ENCODE peak calls at places on chromosomes 6 and 20, in five cellular contexts. G is H1, M is A549, B is K562, E is HepG2. O is an unnamed sample.

GRCh38 chr6:106972500-106972899 is 2.0 kb downstream of the CD24 start:
- DNase-seq in G (no peak), E (no peak), M (peak), B (no peak), O (no peak)

GRCh38 chr6:133646021-133646682 is 242.8 kb upstream of the TCF21 start:
- DNase-seq in B (no peak), M (no peak), E (no peak), G (no peak), O (peak)

GRCh38 chr6:105035299-105035698 is 78.4 kb downstream of the LIN28B start:
- DNase-seq in M (no peak), E (peak), B (peak), G (no peak), O (no peak)

GRCh38 chr20:46990017-46990810 is 95.6 kb downstream of the EYA2 start:
- DNase-seq in M (no peak), E (no peak), B (peak), G (no peak), O (no peak)

GRCh38 chr6:23735151-23735550 is 390.9 kb upstream of the NRSN1 start:
- DNase-seq in G (no peak), E (no peak), M (no peak), B (no peak), O (no peak)

GRCh38 chr20:38084425-38084951 is 50.9 kb downstream of the RPRD1B start:
- DNase-seq in E (peak), M (no peak), B (no peak), G (no peak), O (peak)

GRCh38 chr20:52103469-52103910 is 88.1 kb downstream of the ZFP64 start:
- DNase-seq in E (no peak), G (peak), B (peak), M (no peak), O (peak)

GRCh38 chr20:36575066-36575743 is 1.8 kb downstream of the TGIF2 start:
- DNase-seq in M (peak), B (peak), G (no peak), E (peak), O (peak)

GRCh38 chr6:35214869-35215664 is 1.3 kb downstream of the SCUBE3 start:
- DNase-seq in G (no peak), M (no peak), B (peak), E (no peak), O (peak)

GRCh38 chr6:54846243-54846856 is at the start of gene FAM83B:
- DNase-seq in E (no peak), B (no peak), G (peak), M (no peak), O (no peak)

GRCh38 chr20:36219671-36220220 is 16.5 kb upstream of the AAR2 start:
- DNase-seq in B (no peak), M (no peak), G (no peak), E (no peak), O (no peak)

GRCh38 chr6:127366281-127367022 is 23.0 kb upstream of the ECHDC1 start:
- DNase-seq in M (peak), G (no peak), B (peak), E (no peak), O (peak)

GRCh38 chr6:42359021-42359420 is 92.7 kb downstream of the TRERF1 start:
- DNase-seq in B (no peak), M (peak), E (no peak), G (no peak), O (no peak)

GRCh38 chr6:158972241-158973233 is 27.5 kb downstream of the RSPH3 start:
- DNase-seq in M (peak), B (peak), E (peak), G (no peak), O (peak)

GRCh38 chr20:5535211-5535756 is 214.9 kb upstream of the SHLD1 start:
- DNase-seq in B (peak), G (no peak), E (peak), M (no peak), O (peak)

GRCh38 chr20:47125553-47126373 is 230.7 kb downstream of the ZMYND8 start:
- DNase-seq in M (no peak), E (no peak), G (no peak), B (no peak), O (no peak)

GRCh38 chr6:168709991-168710390 is 269.0 kb downstream of the SMOC2 start:
- DNase-seq in G (no peak), M (no peak), B (no peak), E (no peak), O (no peak)

GRCh38 chr6:658244-658643 is 1.3 kb upstream of the HUS1B start:
- DNase-seq in G (no peak), E (no peak), M (no peak), B (peak), O (peak)

DNA sequence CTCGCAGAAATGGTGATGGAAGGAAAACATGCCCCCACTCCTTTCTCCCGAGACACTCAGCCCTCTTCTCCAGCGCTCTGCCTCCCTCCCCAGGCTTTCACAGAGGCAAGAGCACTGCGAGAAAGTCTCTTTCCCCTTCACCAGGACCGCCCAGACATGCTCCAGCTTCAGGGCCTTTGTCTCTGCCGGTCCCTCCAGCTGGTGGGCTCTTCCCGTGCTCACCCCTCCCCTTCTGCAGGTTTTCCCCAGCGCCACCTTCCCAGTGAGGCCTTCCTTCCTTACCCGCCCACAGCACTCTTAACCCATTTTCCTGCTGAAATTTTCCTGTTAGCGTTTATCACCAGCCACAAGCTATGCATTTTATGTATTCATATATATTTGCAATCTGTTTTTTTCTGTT is 86.2 kb downstream of the TFAP2C start:
- DNase-seq in G (no peak), M (no peak), E (no peak), B (no peak), O (no peak)
- TF ChIP-seq MAFK in G (no peak), M (no peak), E (no peak), B (no peak), O (no peak)

DNA sequence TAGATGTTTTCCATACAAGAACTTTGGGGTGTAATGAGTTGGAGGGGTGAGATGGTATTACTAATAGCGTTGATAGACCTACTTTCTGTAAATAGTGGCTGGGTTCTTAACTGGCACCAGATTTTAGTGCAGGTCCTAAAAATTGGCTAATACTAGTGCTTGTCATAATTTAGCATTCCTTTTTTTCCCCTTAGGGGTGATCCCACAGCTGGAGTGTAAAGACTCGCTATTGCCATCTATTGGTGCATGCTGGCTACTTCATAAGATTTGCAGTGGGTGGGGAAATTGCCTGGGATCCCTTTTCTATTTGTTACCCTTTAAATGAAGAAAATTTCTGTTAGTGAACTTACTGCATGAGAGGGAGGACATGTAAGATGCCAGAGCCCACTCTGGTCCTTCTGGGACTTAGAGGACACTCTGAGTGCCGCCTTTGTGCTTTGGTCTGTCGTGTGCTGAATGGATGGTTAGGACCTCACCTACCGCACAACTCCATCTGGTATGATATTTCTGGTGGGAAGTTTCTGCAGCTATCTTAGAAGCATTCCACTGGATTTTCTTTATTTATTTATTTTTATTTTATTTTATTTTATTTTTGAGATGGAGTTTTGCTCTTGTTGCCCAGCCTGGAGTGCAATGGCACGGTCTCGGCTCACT is 195.5 kb downstream of the JARID2 start:
- DNase-seq in G (no peak), E (peak), M (peak), B (peak), O (peak)
- TF ChIP-seq MAFK in G (no peak), E (no peak), M (no peak), B (no peak), O (no peak)

GRCh38 chr20:56848561-56848960 is 219.5 kb downstream of the TFAP2C start:
- DNase-seq in E (no peak), M (no peak), B (no peak), G (no peak), O (no peak)
- TF ChIP-seq MAFK in E (no peak), M (no peak), B (no peak), G (no peak), O (no peak)

DNA sequence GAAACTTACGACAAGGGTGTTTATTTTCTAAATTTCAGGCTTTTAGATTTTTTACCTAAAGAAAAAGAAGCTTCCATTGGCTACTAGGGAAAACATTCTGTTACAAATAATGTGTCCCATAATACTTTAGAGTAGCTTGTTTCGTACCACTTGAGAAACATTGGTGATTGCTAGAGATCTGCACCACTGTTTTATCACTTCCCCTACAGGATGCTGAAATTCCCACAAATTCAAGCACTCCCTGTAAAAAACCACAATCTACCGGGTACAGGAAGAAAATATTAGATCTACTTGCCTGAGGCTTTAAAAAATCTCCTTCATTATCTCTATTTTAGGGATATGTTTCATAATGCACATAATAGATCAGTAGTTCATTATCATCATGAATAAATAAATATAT is 29.9 kb downstream of the SEL1L2 start:
- DNase-seq in G (no peak), E (no peak), M (no peak), B (no peak), O (no peak)
- TF ChIP-seq MAFK in G (no peak), E (no peak), M (no peak), B (no peak), O (no peak)

DNA sequence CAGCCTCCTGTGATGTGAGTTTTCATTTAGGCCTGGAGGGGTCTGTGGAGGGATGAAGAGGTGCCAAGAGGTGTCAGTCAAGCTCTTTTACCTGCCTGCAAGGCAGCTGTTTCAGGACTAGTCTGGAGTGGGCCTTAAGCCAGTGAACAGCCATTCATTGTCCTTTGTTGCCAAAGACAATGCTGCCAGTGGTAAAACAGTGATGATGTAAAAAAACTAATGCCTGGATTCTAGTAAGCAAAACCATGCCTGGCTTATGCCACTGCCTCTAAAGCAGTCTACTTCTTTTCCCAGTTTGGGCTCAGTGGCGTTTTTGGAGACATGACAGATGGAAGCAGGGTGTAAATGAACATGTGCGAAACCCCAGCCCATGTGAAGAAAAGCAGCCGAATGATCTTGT is 93.5 kb upstream of the KCNK16 start:
- DNase-seq in E (no peak), M (no peak), B (no peak), G (no peak), O (no peak)
- TF ChIP-seq MAFK in E (no peak), M (no peak), B (no peak), G (no peak), O (no peak)

DNA sequence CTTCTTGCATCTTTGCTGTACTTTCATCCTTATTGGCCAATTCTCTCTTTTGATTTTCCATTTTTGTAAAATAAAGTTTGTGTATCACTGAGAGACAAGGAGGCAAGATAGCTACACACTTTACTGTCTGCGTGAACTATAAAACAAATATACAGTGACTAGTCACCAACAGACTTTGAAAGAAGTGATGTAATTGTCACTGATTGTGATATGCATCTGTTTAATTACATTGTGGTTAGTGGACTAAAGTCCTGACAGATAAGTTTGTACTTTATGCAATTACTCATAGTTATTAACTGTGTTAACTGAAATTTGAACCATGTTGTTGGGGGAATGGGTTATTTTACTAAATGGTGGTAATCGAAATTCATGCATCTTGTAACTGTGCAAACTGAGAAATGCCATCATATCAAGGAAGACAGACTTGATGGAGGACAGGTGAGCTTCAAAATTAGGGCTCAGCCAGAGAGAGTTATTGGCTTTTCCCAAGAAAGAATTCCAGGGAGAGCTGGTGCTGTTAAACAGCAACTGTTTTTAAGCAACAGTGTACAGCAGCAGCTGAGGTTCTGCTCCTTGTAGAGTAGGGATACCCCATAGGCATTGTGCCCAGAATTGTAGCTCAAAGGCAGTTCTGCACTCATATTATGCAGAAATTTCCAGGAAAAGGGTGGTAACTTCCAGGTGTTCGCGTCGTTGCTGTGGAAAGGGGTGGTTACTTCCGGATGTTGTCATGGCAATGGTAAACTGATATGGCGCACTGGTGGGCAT is 62.9 kb downstream of the EFHC1 start:
- DNase-seq in M (no peak), B (peak), G (no peak), E (peak), O (peak)
- TF ChIP-seq MAFK in M (no peak), B (no peak), G (no peak), E (no peak), O (no peak)